ENCODE peak calls at places on chromosomes 1 and 21, in seven cellular contexts. One of them, this sample, is unnamed.

GRCh38 chr21:35026617-35027557 is 22.2 kb downstream of the RUNX1 start:
- DNase-seq in IMR-90: peak; percentile 48
- DNase-seq in EH: peak; percentile 40
- DNase-seq in GM19239: no peak
- DNase-seq in occipital lobe: no peak
- DNase-seq in AG08395: peak; percentile 16
- DNase-seq in lower lobe of right lung: peak; percentile 88
- DNase-seq in this sample: no peak

GRCh38 chr1:10606070-10606469 is 131.3 kb downstream of the PEX14 start:
- DNase-seq in GM19239: no peak
- DNase-seq in lower lobe of right lung: no peak
- DNase-seq in IMR-90: no peak
- DNase-seq in EH: no peak
- DNase-seq in AG08395: no peak
- DNase-seq in occipital lobe: no peak
- DNase-seq in this sample: no peak

GRCh38 chr21:25329227-25329626 is 278.1 kb downstream of the MRPL39 start:
- DNase-seq in GM19239: no peak
- DNase-seq in EH: peak; percentile 78
- DNase-seq in IMR-90: peak; percentile 91
- DNase-seq in occipital lobe: no peak
- DNase-seq in AG08395: peak; percentile 80
- DNase-seq in lower lobe of right lung: no peak
- DNase-seq in this sample: peak; percentile 11

GRCh38 chr1:37477946-37478345 is 3.6 kb downstream of the ZC3H12A start:
- DNase-seq in occipital lobe: no peak
- DNase-seq in GM19239: no peak
- DNase-seq in lower lobe of right lung: no peak
- DNase-seq in EH: no peak
- DNase-seq in IMR-90: no peak
- DNase-seq in AG08395: no peak
- DNase-seq in this sample: no peak

GRCh38 chr1:24526940-24527542 is 24.4 kb downstream of the RCAN3 start:
- DNase-seq in IMR-90: peak; percentile 20
- DNase-seq in AG08395: peak; percentile 27
- DNase-seq in lower lobe of right lung: no peak
- DNase-seq in EH: peak; percentile 25
- DNase-seq in GM19239: no peak
- DNase-seq in occipital lobe: no peak
- DNase-seq in this sample: peak; percentile 27

GRCh38 chr1:89604414-89604735 is 28.5 kb upstream of the LRRC8C start:
- DNase-seq in GM19239: no peak
- DNase-seq in AG08395: no peak
- DNase-seq in EH: no peak
- DNase-seq in occipital lobe: no peak
- DNase-seq in IMR-90: peak; percentile 28
- DNase-seq in lower lobe of right lung: no peak
- DNase-seq in this sample: no peak

GRCh38 chr1:3433596-3434320 is 20.7 kb upstream of the ARHGEF16 start:
- DNase-seq in IMR-90: no peak
- DNase-seq in EH: no peak
- DNase-seq in lower lobe of right lung: peak; percentile 42
- DNase-seq in occipital lobe: no peak
- DNase-seq in AG08395: no peak
- DNase-seq in GM19239: no peak
- DNase-seq in this sample: no peak

GRCh38 chr1:198903203-198903602 is 264.4 kb downstream of the PTPRC start:
- DNase-seq in IMR-90: no peak
- DNase-seq in GM19239: no peak
- DNase-seq in lower lobe of right lung: no peak
- DNase-seq in AG08395: no peak
- DNase-seq in EH: no peak
- DNase-seq in occipital lobe: peak; percentile 11
- DNase-seq in this sample: no peak

GRCh38 chr1:183653876-183654451 is 848 bp upstream of the APOBEC4 start:
- DNase-seq in AG08395: no peak
- DNase-seq in lower lobe of right lung: no peak
- DNase-seq in EH: no peak
- DNase-seq in IMR-90: no peak
- DNase-seq in GM19239: no peak
- DNase-seq in occipital lobe: no peak
- DNase-seq in this sample: no peak

This sample was measured in hepatic stellate cell.